ENCODE peak calls at places on chromosomes 11 and 22, in seven cellular contexts. One of them, this sample, is unnamed.

GRCh38 chr11:3183523-3183922 is 18.4 kb upstream of the OSBPL5 start:
- DNase-seq in osteoblast: peak
- DNase-seq in iris pigment epithelial cell: no peak
- DNase-seq in GM13976: no peak
- DNase-seq in nephron progenitor cell: no peak
- DNase-seq in GOT3: no peak
- DNase-seq in HEK293T: no peak
- DNase-seq in this sample: no peak

GRCh38 chr11:77198440-77198849 is 70.4 kb downstream of the MYO7A start:
- DNase-seq in iris pigment epithelial cell: peak
- DNase-seq in nephron progenitor cell: peak
- DNase-seq in GM13976: no peak
- DNase-seq in osteoblast: peak
- DNase-seq in GOT3: no peak
- DNase-seq in HEK293T: peak
- DNase-seq in this sample: no peak

GRCh38 chr11:46260161-46260560 is 17.3 kb upstream of the CREB3L1 start:
- DNase-seq in GM13976: no peak
- DNase-seq in osteoblast: no peak
- DNase-seq in iris pigment epithelial cell: no peak
- DNase-seq in nephron progenitor cell: no peak
- DNase-seq in HEK293T: no peak
- DNase-seq in GOT3: no peak
- DNase-seq in this sample: no peak

GRCh38 chr11:96464695-96465307 is 75.0 kb downstream of the JRKL start:
- DNase-seq in nephron progenitor cell: peak
- DNase-seq in GOT3: no peak
- DNase-seq in GM13976: peak
- DNase-seq in osteoblast: peak
- DNase-seq in iris pigment epithelial cell: peak
- DNase-seq in HEK293T: peak
- DNase-seq in this sample: peak

GRCh38 chr22:47060718-47061117 is 298.3 kb downstream of the TBC1D22A start:
- DNase-seq in osteoblast: peak
- DNase-seq in nephron progenitor cell: no peak
- DNase-seq in HEK293T: no peak
- DNase-seq in GM13976: no peak
- DNase-seq in iris pigment epithelial cell: no peak
- DNase-seq in GOT3: no peak
- DNase-seq in this sample: no peak

GRCh38 chr22:19625331-19626041 is 88.8 kb upstream of the SEPTIN5 start:
- DNase-seq in nephron progenitor cell: no peak
- DNase-seq in HEK293T: no peak
- DNase-seq in GM13976: no peak
- DNase-seq in GOT3: no peak
- DNase-seq in iris pigment epithelial cell: no peak
- DNase-seq in osteoblast: peak
- DNase-seq in this sample: no peak

GRCh38 chr11:8683115-8683807 is 669 bp downstream of the RPL27A start:
- DNase-seq in GM13976: no peak
- DNase-seq in GOT3: no peak
- DNase-seq in osteoblast: no peak
- DNase-seq in nephron progenitor cell: no peak
- DNase-seq in iris pigment epithelial cell: peak
- DNase-seq in HEK293T: no peak
- DNase-seq in this sample: no peak

GRCh38 chr22:31898406-31898805 is 45.9 kb upstream of the YWHAH start:
- DNase-seq in osteoblast: peak
- DNase-seq in HEK293T: no peak
- DNase-seq in GOT3: no peak
- DNase-seq in iris pigment epithelial cell: no peak
- DNase-seq in nephron progenitor cell: no peak
- DNase-seq in GM13976: no peak
- DNase-seq in this sample: no peak

GRCh38 chr11:14336507-14337503 is 22.2 kb downstream of the RRAS2 start:
- DNase-seq in GOT3: no peak
- DNase-seq in iris pigment epithelial cell: peak
- DNase-seq in GM13976: no peak
- DNase-seq in HEK293T: no peak
- DNase-seq in nephron progenitor cell: no peak
- DNase-seq in osteoblast: peak
- DNase-seq in this sample: no peak

GRCh38 chr22:48090332-48090672 is 1327.9 kb downstream of the TBC1D22A start:
- DNase-seq in HEK293T: no peak
- DNase-seq in GM13976: no peak
- DNase-seq in GOT3: no peak
- DNase-seq in nephron progenitor cell: no peak
- DNase-seq in osteoblast: no peak
- DNase-seq in iris pigment epithelial cell: no peak
- DNase-seq in this sample: no peak

GRCh38 chr11:68012843-68013610 is 2.9 kb downstream of the ALDH3B1 start:
- DNase-seq in osteoblast: peak
- DNase-seq in HEK293T: no peak
- DNase-seq in iris pigment epithelial cell: peak
- DNase-seq in GM13976: no peak
- DNase-seq in nephron progenitor cell: no peak
- DNase-seq in GOT3: no peak
- DNase-seq in this sample: no peak

GRCh38 chr11:105718641-105719040 is 108.8 kb downstream of the GRIA4 start:
- DNase-seq in nephron progenitor cell: no peak
- DNase-seq in HEK293T: no peak
- DNase-seq in osteoblast: no peak
- DNase-seq in GOT3: no peak
- DNase-seq in iris pigment epithelial cell: peak
- DNase-seq in GM13976: no peak
- DNase-seq in this sample: no peak

This sample was measured in neuronal stem cell.